ENCODE peak calls at places on chromosomes 5 and 9, in seven cellular contexts. G is ovary, R is neural progenitor cell, F is esophagus muscularis mucosa, P is left ventricle myocardium inferior, W is suprapubic skin, U is heart right ventricle. J is an unnamed sample.

GRCh38 chr9:129177443-129177790 is 644 bp downstream of the IER5L start:
- DNase-seq in G (no peak), R (no peak), F (no peak), P (no peak), W (no peak), U (no peak), J (no peak)

GRCh38 chr5:56233230-56233629 is at the start of gene ANKRD55:
- DNase-seq in G (no peak), R (no peak), F (no peak), P (no peak), W (no peak), U (no peak), J (no peak)

GRCh38 chr5:128825826-128826225 is 139.5 kb upstream of the SLC27A6 start:
- DNase-seq in G (no peak), R (no peak), F (no peak), P (no peak), W (no peak), U (no peak), J (no peak)

GRCh38 chr5:143707797-143708196 is 104.2 kb upstream of the HMHB1 start:
- DNase-seq in G (no peak), R (no peak), F (no peak), P (no peak), W (no peak), U (no peak), J (no peak)

GRCh38 chr9:17394868-17395488 is 183.9 kb upstream of the SH3GL2 start:
- DNase-seq in G (no peak), R (no peak), F (no peak), P (no peak), W (no peak), U (no peak), J (no peak)

GRCh38 chr5:178081571-178082244 is 31.6 kb upstream of the N4BP3 start:
- DNase-seq in G (no peak), R (no peak), F (no peak), P (no peak), W (no peak), U (no peak), J (peak; percentile 43)

GRCh38 chr5:99037668-99038067 is 108.9 kb upstream of the CHD1 start:
- DNase-seq in G (no peak), R (no peak), F (no peak), P (no peak), W (no peak), U (no peak), J (no peak)

GRCh38 chr9:85118990-85119755 is 449.6 kb downstream of the NTRK2 start:
- DNase-seq in G (no peak), R (no peak), F (no peak), P (no peak), W (no peak), U (no peak), J (no peak)

GRCh38 chr5:167574381-167574780 is 717.1 kb upstream of the WWC1 start:
- DNase-seq in G (no peak), R (no peak), F (no peak), P (no peak), W (no peak), U (no peak), J (no peak)

GRCh38 chr9:129895376-129896268 is 60.4 kb downstream of the USP20 start:
- DNase-seq in G (no peak), R (no peak), F (no peak), P (no peak), W (peak; percentile 32), U (no peak), J (no peak)

GRCh38 chr9:86494644-86495081 is 140.5 kb upstream of the TUT7 start:
- DNase-seq in G (no peak), R (no peak), F (no peak), P (no peak), W (no peak), U (no peak), J (no peak)

GRCh38 chr9:74770508-74771261 is 117.0 kb downstream of the TRPM6 start:
- DNase-seq in G (no peak), R (peak; percentile 49), F (no peak), P (no peak), W (no peak), U (no peak), J (no peak)

GRCh38 chr9:113622600-113623400 is 159.3 kb downstream of the RGS3 start:
- DNase-seq in G (no peak), R (no peak), F (no peak), P (no peak), W (peak; percentile 46), U (no peak), J (no peak)

GRCh38 chr5:158549306-158549705 is 550.4 kb downstream of the EBF1 start:
- DNase-seq in G (no peak), R (no peak), F (no peak), P (no peak), W (no peak), U (no peak), J (no peak)

GRCh38 chr5:134647750-134648424 is 698 bp upstream of the SEC24A start:
- DNase-seq in G (no peak), R (no peak), F (no peak), P (no peak), W (no peak), U (no peak), J (no peak)

DNA sequence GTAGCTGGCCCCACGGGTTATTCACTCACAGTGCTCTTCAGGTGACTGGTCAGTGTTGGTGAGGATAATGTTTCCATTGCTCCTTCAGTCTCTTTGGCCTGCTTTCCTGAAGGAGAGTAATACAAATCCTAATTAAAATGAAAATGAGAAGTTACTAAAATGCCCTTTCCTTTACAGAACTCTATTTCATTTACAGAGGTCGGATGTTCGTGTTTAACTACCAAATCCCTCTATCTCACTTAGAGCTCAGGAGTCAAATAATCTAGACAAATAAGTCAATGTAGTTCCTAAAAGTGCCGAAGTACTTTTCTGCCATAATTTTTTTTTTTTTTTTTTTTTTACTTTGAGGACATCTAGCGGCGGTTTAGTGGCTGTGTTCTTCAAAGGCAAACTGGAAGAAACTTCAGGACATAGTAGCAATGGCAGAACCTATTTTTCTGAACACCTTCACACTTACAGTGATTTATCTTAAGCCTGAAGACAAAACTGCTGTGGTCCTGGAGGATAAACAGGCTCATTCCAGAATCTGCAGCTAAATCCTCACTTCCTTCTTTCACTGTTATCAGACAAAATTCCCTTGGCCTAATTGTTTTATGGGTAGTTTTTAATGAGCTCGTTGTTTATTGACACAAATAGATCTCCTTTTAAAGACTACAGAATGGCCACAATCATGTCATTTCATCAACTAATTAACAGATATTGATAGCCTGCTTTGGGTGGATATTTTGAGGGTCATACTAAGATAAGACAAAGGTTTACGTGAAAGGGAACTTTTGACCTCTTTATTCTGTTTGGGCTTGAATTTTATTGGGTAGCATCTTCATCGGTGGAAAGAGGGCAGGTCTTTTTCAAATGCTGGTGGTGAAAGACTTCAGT is 207.6 kb upstream of the DMRTA1 start:
- DNase-seq in G (no peak), R (peak; percentile 38), F (no peak), P (no peak), W (no peak), U (no peak), J (no peak)
- TF ChIP-seq CTCF in G (peak; percentile 34), R (peak; percentile 49), F (peak; percentile 23), P (peak; percentile 60), W (no peak), U (peak; percentile 58), J (no peak)

DNA sequence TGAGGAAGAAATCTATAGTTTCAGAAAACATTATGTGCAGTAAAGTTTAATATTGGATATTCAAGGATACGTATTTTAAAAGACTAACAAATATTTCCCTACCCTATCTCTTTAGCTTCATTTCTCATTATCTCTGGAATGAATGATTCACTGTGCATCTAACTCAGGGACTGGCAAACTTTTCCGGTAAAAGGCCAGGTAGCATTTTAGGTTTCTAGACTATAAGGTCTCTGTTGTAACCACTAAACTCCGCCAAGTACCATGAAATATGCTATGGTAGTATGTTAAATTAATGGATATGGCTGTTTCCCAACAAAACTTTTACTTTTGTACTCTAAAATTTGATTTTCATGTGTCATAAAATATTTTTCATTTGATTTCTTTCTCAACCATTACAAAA is 13.2 kb downstream of the FEM1C start:
- DNase-seq in G (no peak), R (no peak), F (no peak), P (no peak), W (no peak), U (no peak), J (no peak)
- H3K4me1 ChIP-seq in G (peaks cover 4% of the 10 kb centered on the region), R (peaks cover 3% of the 10 kb centered on the region), F (peaks cover 93% of the 10 kb centered on the region), P (peaks cover 100% of the 10 kb centered on the region), W (peaks cover 34% of the 10 kb centered on the region), U (peaks cover 99% of the 10 kb centered on the region), J (no peaks in the 10 kb centered on the region)

DNA sequence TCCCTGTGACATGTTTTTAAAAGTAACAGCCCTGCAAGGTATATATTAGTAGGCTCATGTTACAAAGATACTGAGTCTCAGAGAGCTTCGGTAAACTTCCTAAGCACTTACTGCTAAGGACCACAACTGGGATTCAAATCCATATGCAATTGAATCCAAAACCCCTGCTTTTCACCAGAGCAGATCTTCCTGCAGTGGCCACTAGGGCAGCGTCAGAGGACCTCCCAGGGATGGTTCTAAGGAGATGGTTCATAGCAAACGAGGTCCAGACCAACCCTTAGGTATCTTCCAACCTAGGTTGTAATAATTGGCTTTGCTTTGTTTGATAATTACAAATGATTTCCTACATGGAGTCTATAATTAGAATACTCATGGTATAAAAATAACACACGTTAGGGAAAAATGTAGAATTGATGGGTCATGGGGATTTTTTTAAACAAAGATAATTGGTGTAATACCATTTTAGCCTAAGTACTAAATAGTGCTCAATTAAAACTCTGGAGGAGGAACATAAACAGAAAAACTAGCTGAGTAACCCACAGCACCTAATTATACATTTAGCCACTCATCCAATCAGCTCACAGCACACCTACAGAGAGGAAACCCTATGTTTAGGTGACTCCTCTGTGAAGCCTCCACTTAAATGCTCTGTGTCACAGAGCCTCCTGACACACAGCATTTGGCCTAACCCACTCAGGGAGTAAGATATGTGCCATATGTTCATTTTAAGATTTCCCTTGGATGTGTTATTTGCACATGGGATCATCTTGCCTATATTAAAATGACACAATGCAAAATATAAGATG is 10.0 kb upstream of the CAST start:
- DNase-seq in G (no peak), R (no peak), F (no peak), P (no peak), W (no peak), U (no peak), J (no peak)
- TF ChIP-seq CTCF in G (no peak), R (peak; percentile 48), F (peak; percentile 18), P (peak; percentile 38), W (no peak), U (peak; percentile 16), J (no peak)

GRCh38 chr9:95077053-95077765 is 240.3 kb downstream of the FANCC start:
- DNase-seq in G (no peak), R (no peak), F (no peak), P (no peak), W (peak; percentile 44), U (no peak), J (no peak)

GRCh38 chr9:95078934-95079333 is 238.6 kb downstream of the FANCC start:
- DNase-seq in G (no peak), R (peak; percentile 71), F (no peak), P (no peak), W (peak; percentile 29), U (no peak), J (no peak)

GRCh38 chr9:95079461-95079860 is 238.0 kb downstream of the FANCC start:
- DNase-seq in G (no peak), R (no peak), F (no peak), P (no peak), W (peak; percentile 62), U (no peak), J (peak; percentile 24)

GRCh38 chr9:95077766-95078382 is 239.6 kb downstream of the FANCC start:
- DNase-seq in G (no peak), R (no peak), F (no peak), P (no peak), W (peak; percentile 33), U (no peak), J (no peak)

DNA sequence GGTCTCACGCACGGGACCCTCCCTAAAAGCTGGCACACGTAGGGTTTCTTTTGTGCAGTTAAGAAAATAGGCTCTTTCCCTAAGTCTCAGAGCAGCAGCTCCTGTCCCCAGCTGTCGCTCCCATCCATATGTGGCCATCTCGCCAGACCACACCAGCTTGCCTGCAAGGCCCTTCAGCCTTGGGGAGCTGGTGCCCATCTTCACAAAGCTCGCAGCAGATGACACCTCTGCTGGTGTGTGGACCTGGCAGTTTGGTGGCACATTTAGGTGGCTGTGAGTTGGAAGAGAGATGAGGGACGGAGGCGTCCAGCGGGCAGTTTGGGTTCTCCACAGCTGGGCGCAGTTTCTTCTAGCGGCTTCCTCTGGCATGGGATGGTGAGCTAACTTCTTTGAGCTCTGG is 239.0 kb downstream of the FANCC start:
- DNase-seq in G (no peak), R (no peak), F (no peak), P (no peak), W (peak; percentile 53), U (no peak), J (peak; percentile 44)
- H3K4me1 ChIP-seq in G (peaks cover 8% of the 10 kb centered on the region), R (peaks cover 48% of the 10 kb centered on the region), F (peaks cover 99% of the 10 kb centered on the region), P (peaks cover 100% of the 10 kb centered on the region), W (peaks cover 34% of the 10 kb centered on the region), U (peaks cover 99% of the 10 kb centered on the region), J (peaks cover 10% of the 10 kb centered on the region)